ENCODE peak calls at places on chromosomes 2 and 18, in five cellular contexts. T, X, I, A and W are unnamed samples.

GRCh38 chr18:78799382-78800089 is 180.1 kb upstream of the SALL3 start:
- DNase-seq in T (no peak), I (no peak), X (no peak), A (no peak), W (no peak)

GRCh38 chr2:183927367-183928355 is 670.7 kb upstream of the ZNF804A start:
- DNase-seq in T (no peak), X (no peak), A (no peak), I (no peak), W (peak)

GRCh38 chr18:60019463-60019840 is 119.7 kb downstream of the PMAIP1 start:
- DNase-seq in I (no peak), T (peak), X (peak), A (peak), W (no peak)

GRCh38 chr2:60796573-60797509 is 40.8 kb downstream of the PAPOLG start:
- DNase-seq in A (no peak), X (no peak), I (no peak), T (no peak), W (no peak)

GRCh38 chr18:9902832-9903231 is 11.0 kb upstream of the VAPA start:
- DNase-seq in X (no peak), T (no peak), I (no peak), A (no peak), W (no peak)

GRCh38 chr2:237092920-237093781 is 7.5 kb downstream of the COPS8 start:
- DNase-seq in A (peak), I (peak), X (peak), T (peak), W (peak)

GRCh38 chr2:102376052-102376591 is 20.5 kb downstream of the IL18R1 start:
- DNase-seq in X (no peak), A (no peak), I (no peak), T (no peak), W (no peak)

GRCh38 chr2:2191110-2191707 is 139.9 kb downstream of the MYT1L start:
- DNase-seq in T (no peak), A (no peak), I (no peak), X (no peak), W (no peak)

GRCh38 chr18:56891116-56891515 is 240.0 kb downstream of the WDR7 start:
- DNase-seq in T (no peak), X (no peak), I (no peak), A (no peak), W (no peak)

GRCh38 chr2:203675086-203675485 is 31.4 kb upstream of the CD28 start:
- DNase-seq in T (no peak), A (peak), I (no peak), X (peak), W (no peak)

GRCh38 chr18:902179-902718 is 2.4 kb upstream of the ADCYAP1 start:
- DNase-seq in I (no peak), T (no peak), A (no peak), X (no peak), W (no peak)

GRCh38 chr2:96912356-96913116 is 42.7 kb upstream of the SEMA4C start:
- DNase-seq in T (no peak), A (no peak), I (no peak), X (no peak), W (no peak)

GRCh38 chr2:237178396-237178795 is 92.7 kb downstream of the COPS8 start:
- DNase-seq in I (no peak), X (peak), T (peak), A (peak), W (no peak)

GRCh38 chr2:239399404-239399999 is 1.3 kb downstream of the HDAC4 start:
- DNase-seq in A (no peak), X (no peak), T (peak), I (peak), W (peak)

GRCh38 chr18:78156466-78156865 is 823.2 kb upstream of the SALL3 start:
- DNase-seq in A (no peak), T (no peak), I (no peak), X (no peak), W (no peak)

GRCh38 chr2:196399736-196400691 is 228.6 kb upstream of the STK17B start:
- DNase-seq in A (peak), T (peak), I (no peak), X (peak), W (no peak)

GRCh38 chr18:11802586-11802985 is 48.6 kb upstream of the CHMP1B start:
- DNase-seq in X (no peak), T (no peak), I (no peak), A (no peak), W (no peak)

GRCh38 chr2:178830451-178830850 is 23.2 kb upstream of the TTN start:
- DNase-seq in X (no peak), A (no peak), I (no peak), T (no peak), W (no peak)

GRCh38 chr2:62793213-62793612 is 87.7 kb downstream of the EHBP1 start:
- DNase-seq in X (no peak), I (no peak), T (no peak), A (no peak), W (no peak)
- TF ChIP-seq CTCF in X (no peak), I (no peak), T (no peak), A (no peak), W (no peak)

DNA sequence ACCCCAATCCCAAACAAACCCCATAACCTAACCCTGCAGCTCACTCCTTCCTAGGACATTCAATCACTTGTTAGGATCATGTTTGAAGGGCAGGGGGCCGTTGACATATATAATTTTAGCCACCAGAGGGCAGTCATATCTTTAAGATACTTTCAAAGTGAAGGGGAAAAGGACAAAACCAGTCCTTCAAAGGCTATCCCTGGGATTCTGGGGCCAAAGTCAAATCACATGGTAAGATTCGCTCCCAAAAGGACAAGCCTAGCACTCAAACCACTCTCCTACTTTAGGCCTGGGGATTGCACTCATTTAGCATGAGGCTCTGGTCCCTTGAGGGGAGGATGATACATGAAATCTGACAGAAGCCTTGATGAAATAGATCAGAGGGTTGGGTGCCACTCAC is 44.6 kb downstream of the HAUS1 start:
- DNase-seq in A (peak), I (peak), X (peak), T (peak), W (peak)
- TF ChIP-seq CTCF in A (peak), I (peak), X (peak), T (peak), W (peak)

DNA sequence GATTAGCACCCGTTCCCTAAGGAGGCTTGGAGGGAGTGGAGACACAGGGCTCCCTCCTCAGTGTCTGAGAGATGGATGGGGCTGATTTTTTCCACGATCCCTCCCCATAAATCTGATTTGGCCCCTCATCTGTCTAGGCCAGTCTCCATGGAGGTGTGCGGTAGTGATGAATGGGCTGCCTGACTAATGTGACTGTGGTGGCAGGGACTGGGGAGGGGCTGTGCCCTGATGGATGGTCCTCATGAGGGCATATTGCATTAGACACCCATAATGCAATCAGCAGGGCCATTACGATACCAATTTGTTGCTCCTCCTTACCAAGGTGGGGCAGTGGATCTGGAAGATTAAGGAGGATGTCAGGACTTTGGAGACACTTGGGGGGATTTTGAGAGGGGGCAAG is 11.9 kb upstream of the CYP26B1 start:
- DNase-seq in T (no peak), X (no peak), I (no peak), A (no peak), W (no peak)
- TF ChIP-seq CTCF in T (no peak), X (no peak), I (no peak), A (no peak), W (no peak)

DNA sequence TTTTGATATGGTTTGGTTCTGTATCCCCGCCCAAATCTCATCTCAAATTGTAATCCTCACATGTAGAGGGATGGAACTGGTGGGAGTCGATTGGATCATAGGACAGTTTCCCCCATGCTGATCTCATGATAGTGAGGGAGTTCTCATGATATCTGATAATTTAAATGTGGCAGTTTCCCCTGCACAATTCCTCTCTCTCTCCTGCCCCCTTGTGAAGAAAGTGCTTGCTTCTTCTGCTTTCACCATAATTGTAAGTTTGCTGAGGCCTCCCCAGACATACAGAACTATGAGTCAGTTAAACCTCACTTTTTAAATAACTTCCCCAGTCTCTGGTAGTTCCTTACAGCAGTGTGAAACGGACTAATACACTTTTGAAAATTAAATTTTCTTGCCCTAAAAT is 12.3 kb upstream of the KCNJ3 start:
- DNase-seq in A (no peak), T (no peak), X (no peak), I (no peak), W (no peak)
- TF ChIP-seq CTCF in A (no peak), T (no peak), X (no peak), I (no peak), W (no peak)